ENCODE peak calls at places on chromosomes 7 and 10, in four cellular contexts. W, P, E and Z are unnamed samples.

GRCh38 chr10:90947025-90947960 is 26.4 kb upstream of the ANKRD1 start:
- DNase-seq in W (no peak), P (no peak), E (peak), Z (no peak)

GRCh38 chr7:45150199-45150598 is 7.4 kb upstream of the RAMP3 start:
- DNase-seq in P (no peak), W (no peak), E (no peak), Z (no peak)

GRCh38 chr10:34759161-34759836 is 55.8 kb downstream of the PARD3 start:
- DNase-seq in E (no peak), W (no peak), P (no peak), Z (no peak)

GRCh38 chr10:131081386-131081785 is 230.1 kb downstream of the TCERG1L start:
- DNase-seq in P (peak), E (no peak), W (no peak), Z (no peak)

GRCh38 chr10:100755821-100756220 is 10.4 kb downstream of the PAX2 start:
- DNase-seq in E (no peak), P (peak), W (no peak), Z (no peak)

GRCh38 chr10:3140280-3140679 is 32.3 kb downstream of the PITRM1 start:
- DNase-seq in W (no peak), E (no peak), P (no peak), Z (no peak)

GRCh38 chr7:66013938-66014337 is 31.9 kb upstream of the GUSB start:
- DNase-seq in P (no peak), E (peak), W (peak), Z (no peak)

GRCh38 chr10:129136866-129137415 is 330.1 kb upstream of the MGMT start:
- DNase-seq in W (no peak), E (no peak), P (no peak), Z (no peak)

GRCh38 chr10:71708897-71709882 is 10.4 kb downstream of the C10orf105 start:
- DNase-seq in P (no peak), E (no peak), W (no peak), Z (no peak)

GRCh38 chr10:10500941-10501340 is 516.7 kb upstream of the CELF2 start:
- DNase-seq in W (no peak), E (peak), P (no peak), Z (no peak)

GRCh38 chr7:77862691-77863090 is 64.1 kb downstream of the PHTF2 start:
- DNase-seq in W (no peak), E (no peak), P (no peak), Z (no peak)

GRCh38 chr10:110634527-110635209 is 9.5 kb upstream of the RBM20 start:
- DNase-seq in E (no peak), W (no peak), P (no peak), Z (no peak)

GRCh38 chr10:26212511-26212910 is 4.1 kb upstream of the GAD2 start:
- DNase-seq in E (no peak), W (no peak), P (no peak), Z (no peak)

GRCh38 chr7:53306846-53307245 is 271.4 kb downstream of the POM121L12 start:
- DNase-seq in E (no peak), W (no peak), P (no peak), Z (no peak)

GRCh38 chr7:35505031-35505430 is 189.9 kb downstream of the HERPUD2 start:
- DNase-seq in P (no peak), W (no peak), E (no peak), Z (no peak)

GRCh38 chr7:102284399-102284798 is 2.3 kb upstream of the SH2B2 start:
- DNase-seq in W (no peak), E (no peak), P (no peak), Z (no peak)

GRCh38 chr7:90692396-90692795 is 96.3 kb downstream of the CDK14 start:
- DNase-seq in W (no peak), E (peak), P (no peak), Z (no peak)

GRCh38 chr7:105765846-105766245 is 110.6 kb downstream of the ATXN7L1 start:
- DNase-seq in W (no peak), P (peak), E (no peak), Z (no peak)